ENCODE peak calls at places on chromosomes 2 and 18, in eight cellular contexts. One of them, this sample, is unnamed.

GRCh38 chr18:24490545-24490944 is 30.1 kb downstream of the HRH4 start:
- DNase-seq in IMR-90: peak; percentile 9
- DNase-seq in cardiac muscle cell: no peak
- DNase-seq in astrocyte: no peak
- DNase-seq in adrenal gland: no peak
- DNase-seq in CD8-positive, alpha-beta memory T cell: no peak
- DNase-seq in pancreas: no peak
- DNase-seq in sigmoid colon: no peak
- DNase-seq in this sample: no peak

GRCh38 chr2:128308284-128308731 is 10.4 kb downstream of the HS6ST1 start:
- DNase-seq in IMR-90: no peak
- DNase-seq in cardiac muscle cell: no peak
- DNase-seq in astrocyte: no peak
- DNase-seq in adrenal gland: peak; percentile 53
- DNase-seq in CD8-positive, alpha-beta memory T cell: peak; percentile 38
- DNase-seq in pancreas: peak; percentile 43
- DNase-seq in sigmoid colon: peak; percentile 73
- DNase-seq in this sample: no peak

GRCh38 chr2:134819334-134819733 is 19.1 kb upstream of the ACMSD start:
- DNase-seq in IMR-90: peak; percentile 74
- DNase-seq in cardiac muscle cell: no peak
- DNase-seq in astrocyte: peak; percentile 78
- DNase-seq in adrenal gland: no peak
- DNase-seq in CD8-positive, alpha-beta memory T cell: no peak
- DNase-seq in pancreas: no peak
- DNase-seq in sigmoid colon: no peak
- DNase-seq in this sample: no peak

GRCh38 chr2:18425186-18425585 is 135.3 kb downstream of the RDH14 start:
- DNase-seq in IMR-90: no peak
- DNase-seq in cardiac muscle cell: no peak
- DNase-seq in astrocyte: no peak
- DNase-seq in adrenal gland: no peak
- DNase-seq in CD8-positive, alpha-beta memory T cell: no peak
- DNase-seq in pancreas: no peak
- DNase-seq in sigmoid colon: no peak
- DNase-seq in this sample: no peak

GRCh38 chr18:48575658-48576453 is 37.0 kb downstream of the CTIF start:
- DNase-seq in IMR-90: no peak
- DNase-seq in cardiac muscle cell: no peak
- DNase-seq in astrocyte: peak; percentile 44
- DNase-seq in adrenal gland: no peak
- DNase-seq in CD8-positive, alpha-beta memory T cell: no peak
- DNase-seq in pancreas: no peak
- DNase-seq in sigmoid colon: no peak
- DNase-seq in this sample: no peak

GRCh38 chr2:219248845-219249202 is 3.5 kb downstream of the STK16 start:
- DNase-seq in IMR-90: no peak
- DNase-seq in cardiac muscle cell: no peak
- DNase-seq in astrocyte: no peak
- DNase-seq in adrenal gland: no peak
- DNase-seq in CD8-positive, alpha-beta memory T cell: no peak
- DNase-seq in pancreas: no peak
- DNase-seq in sigmoid colon: no peak
- DNase-seq in this sample: no peak

GRCh38 chr2:218615868-218616315 is 8.2 kb downstream of the PLCD4 start:
- DNase-seq in IMR-90: no peak
- DNase-seq in cardiac muscle cell: no peak
- DNase-seq in astrocyte: no peak
- DNase-seq in adrenal gland: no peak
- DNase-seq in CD8-positive, alpha-beta memory T cell: no peak
- DNase-seq in pancreas: no peak
- DNase-seq in sigmoid colon: peak; percentile 91
- DNase-seq in this sample: no peak

GRCh38 chr2:138974651-138975050 is 194.5 kb upstream of the NXPH2 start:
- DNase-seq in IMR-90: no peak
- DNase-seq in cardiac muscle cell: no peak
- DNase-seq in astrocyte: peak; percentile 85
- DNase-seq in adrenal gland: no peak
- DNase-seq in CD8-positive, alpha-beta memory T cell: no peak
- DNase-seq in pancreas: no peak
- DNase-seq in sigmoid colon: no peak
- DNase-seq in this sample: no peak

GRCh38 chr2:36677386-36677785 is 19.1 kb upstream of the VIT start:
- DNase-seq in IMR-90: no peak
- DNase-seq in cardiac muscle cell: no peak
- DNase-seq in astrocyte: no peak
- DNase-seq in adrenal gland: no peak
- DNase-seq in CD8-positive, alpha-beta memory T cell: no peak
- DNase-seq in pancreas: no peak
- DNase-seq in sigmoid colon: no peak
- DNase-seq in this sample: no peak

GRCh38 chr18:28136071-28136470 is 40.9 kb downstream of the CDH2 start:
- DNase-seq in IMR-90: no peak
- DNase-seq in cardiac muscle cell: no peak
- DNase-seq in astrocyte: peak; percentile 67
- DNase-seq in adrenal gland: no peak
- DNase-seq in CD8-positive, alpha-beta memory T cell: no peak
- DNase-seq in pancreas: no peak
- DNase-seq in sigmoid colon: no peak
- DNase-seq in this sample: no peak

GRCh38 chr2:232592687-232593407 is 40.6 kb upstream of the EFHD1 start:
- DNase-seq in IMR-90: peak; percentile 82
- DNase-seq in cardiac muscle cell: no peak
- DNase-seq in astrocyte: peak; percentile 87
- DNase-seq in adrenal gland: peak; percentile 45
- DNase-seq in CD8-positive, alpha-beta memory T cell: no peak
- DNase-seq in pancreas: no peak
- DNase-seq in sigmoid colon: no peak
- DNase-seq in this sample: no peak

GRCh38 chr2:219452361-219453317 is 18.0 kb downstream of the SPEG start:
- DNase-seq in IMR-90: peak; percentile 95
- DNase-seq in cardiac muscle cell: no peak
- DNase-seq in astrocyte: peak; percentile 97
- DNase-seq in adrenal gland: no peak
- DNase-seq in CD8-positive, alpha-beta memory T cell: no peak
- DNase-seq in pancreas: no peak
- DNase-seq in sigmoid colon: peak; percentile 95
- DNase-seq in this sample: no peak

GRCh38 chr2:240877460-240878340 is 9.1 kb downstream of the AGXT start:
- DNase-seq in IMR-90: no peak
- DNase-seq in cardiac muscle cell: no peak
- DNase-seq in astrocyte: no peak
- DNase-seq in adrenal gland: no peak
- DNase-seq in CD8-positive, alpha-beta memory T cell: no peak
- DNase-seq in pancreas: no peak
- DNase-seq in sigmoid colon: no peak
- DNase-seq in this sample: no peak

GRCh38 chr2:222670191-222671038 is 1.0 kb upstream of the MOGAT1 start:
- DNase-seq in IMR-90: no peak
- DNase-seq in cardiac muscle cell: no peak
- DNase-seq in astrocyte: no peak
- DNase-seq in adrenal gland: no peak
- DNase-seq in CD8-positive, alpha-beta memory T cell: no peak
- DNase-seq in pancreas: no peak
- DNase-seq in sigmoid colon: no peak
- DNase-seq in this sample: no peak

GRCh38 chr2:222673273-222673672 is 1.8 kb downstream of the MOGAT1 start:
- DNase-seq in IMR-90: no peak
- DNase-seq in cardiac muscle cell: no peak
- DNase-seq in astrocyte: no peak
- DNase-seq in adrenal gland: no peak
- DNase-seq in CD8-positive, alpha-beta memory T cell: no peak
- DNase-seq in pancreas: no peak
- DNase-seq in sigmoid colon: no peak
- DNase-seq in this sample: no peak

GRCh38 chr2:222672068-222672401 is 577 bp downstream of the MOGAT1 start:
- DNase-seq in IMR-90: no peak
- DNase-seq in cardiac muscle cell: no peak
- DNase-seq in astrocyte: no peak
- DNase-seq in adrenal gland: no peak
- DNase-seq in CD8-positive, alpha-beta memory T cell: no peak
- DNase-seq in pancreas: no peak
- DNase-seq in sigmoid colon: no peak
- DNase-seq in this sample: no peak

GRCh38 chr2:222669353-222669752 is 2.1 kb upstream of the MOGAT1 start:
- DNase-seq in IMR-90: no peak
- DNase-seq in cardiac muscle cell: no peak
- DNase-seq in astrocyte: no peak
- DNase-seq in adrenal gland: no peak
- DNase-seq in CD8-positive, alpha-beta memory T cell: no peak
- DNase-seq in pancreas: no peak
- DNase-seq in sigmoid colon: no peak
- DNase-seq in this sample: no peak

DNA sequence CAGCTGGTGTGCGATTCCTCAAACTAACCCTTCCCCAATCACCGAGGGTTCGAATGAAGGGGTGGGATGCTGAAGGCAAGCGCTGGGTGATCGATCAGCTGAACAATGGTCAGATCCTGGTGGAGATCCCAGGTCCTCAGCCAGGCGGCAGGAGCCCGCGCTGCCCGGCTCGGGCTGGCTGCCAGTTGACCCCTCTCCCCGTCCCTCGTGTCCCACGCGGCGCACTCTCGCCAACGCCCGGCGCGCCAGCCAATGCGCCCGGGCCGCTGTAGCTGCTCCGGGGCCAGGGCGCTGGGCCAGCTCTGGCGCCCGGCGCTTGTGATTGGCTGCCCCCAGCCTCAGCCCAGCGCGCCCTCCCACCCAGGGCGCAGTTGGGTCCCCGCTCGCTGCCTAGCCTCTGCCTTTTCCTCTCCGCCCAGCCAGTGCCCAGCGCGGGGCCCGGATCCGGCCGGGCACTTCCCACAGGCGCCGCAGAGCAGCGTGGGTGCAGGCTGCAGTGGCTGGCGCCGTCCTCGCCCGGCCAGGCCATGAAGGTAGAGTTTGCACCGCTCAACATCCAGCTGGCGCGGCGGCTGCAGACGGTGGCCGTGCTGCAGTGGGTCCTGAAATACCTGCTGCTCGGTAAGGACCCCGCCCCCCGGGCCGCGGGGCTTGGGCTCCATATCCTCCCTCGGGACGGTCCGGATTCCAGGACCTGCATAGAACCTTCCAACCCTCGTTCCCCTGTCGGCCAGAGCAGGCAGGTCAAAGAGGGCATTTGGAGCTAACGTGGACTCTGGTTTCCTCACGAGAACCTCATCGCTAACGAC is at the start of gene MOGAT1:
- DNase-seq in IMR-90: no peak
- DNase-seq in cardiac muscle cell: peak; percentile 65
- DNase-seq in astrocyte: no peak
- DNase-seq in adrenal gland: peak; percentile 10
- DNase-seq in CD8-positive, alpha-beta memory T cell: no peak
- DNase-seq in pancreas: peak; percentile 61
- DNase-seq in sigmoid colon: no peak
- DNase-seq in this sample: no peak
- H3K4me3 ChIP-seq in IMR-90: peak within 1 kb of the TSS; percentile 39
- H3K4me3 ChIP-seq in cardiac muscle cell: peak within 1 kb of the TSS; percentile 32
- H3K4me3 ChIP-seq in astrocyte: peak within 1 kb of the TSS; percentile 50
- H3K4me3 ChIP-seq in adrenal gland: peak within 1 kb of the TSS; percentile 35
- H3K4me3 ChIP-seq in CD8-positive, alpha-beta memory T cell: no peak within 1 kb of the TSS
- H3K4me3 ChIP-seq in pancreas: peak within 1 kb of the TSS; percentile 50
- H3K4me3 ChIP-seq in sigmoid colon: peak within 1 kb of the TSS; percentile 47
- H3K4me3 ChIP-seq in this sample: no peak within 1 kb of the TSS

DNA sequence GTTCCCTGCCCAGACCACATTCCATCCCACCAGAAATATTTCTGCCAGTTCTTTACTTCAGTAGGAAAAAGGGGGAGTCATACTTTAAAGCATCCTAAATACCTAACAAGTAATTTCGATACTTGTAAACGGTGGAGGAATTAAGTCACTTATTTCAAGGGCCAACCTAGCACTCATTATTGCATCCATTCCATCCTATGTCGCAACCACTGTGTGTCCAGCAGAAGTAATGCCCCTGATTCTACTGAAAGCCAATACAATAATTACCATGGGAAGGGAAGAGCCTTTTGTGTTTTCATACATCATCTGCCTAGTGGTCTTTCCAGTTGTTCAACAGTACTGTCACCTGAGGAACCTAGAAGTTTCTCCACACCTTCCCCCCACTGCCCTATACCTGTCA is 12.5 kb downstream of the SERPINB8 start:
- DNase-seq in IMR-90: no peak
- DNase-seq in cardiac muscle cell: no peak
- DNase-seq in astrocyte: no peak
- DNase-seq in adrenal gland: no peak
- DNase-seq in CD8-positive, alpha-beta memory T cell: no peak
- DNase-seq in pancreas: no peak
- DNase-seq in sigmoid colon: no peak
- DNase-seq in this sample: no peak
- H3K36me3 ChIP-seq in IMR-90: peaks cover 23% of the 10 kb centered on the region
- H3K36me3 ChIP-seq in cardiac muscle cell: no peaks in the 10 kb centered on the region
- H3K36me3 ChIP-seq in astrocyte: peaks cover 39% of the 10 kb centered on the region
- H3K36me3 ChIP-seq in adrenal gland: no peaks in the 10 kb centered on the region
- H3K36me3 ChIP-seq in CD8-positive, alpha-beta memory T cell: peaks cover 8% of the 10 kb centered on the region
- H3K36me3 ChIP-seq in pancreas: no peaks in the 10 kb centered on the region
- H3K36me3 ChIP-seq in sigmoid colon: peaks cover 20% of the 10 kb centered on the region
- H3K36me3 ChIP-seq in this sample: peaks cover 36% of the 10 kb centered on the region

DNA sequence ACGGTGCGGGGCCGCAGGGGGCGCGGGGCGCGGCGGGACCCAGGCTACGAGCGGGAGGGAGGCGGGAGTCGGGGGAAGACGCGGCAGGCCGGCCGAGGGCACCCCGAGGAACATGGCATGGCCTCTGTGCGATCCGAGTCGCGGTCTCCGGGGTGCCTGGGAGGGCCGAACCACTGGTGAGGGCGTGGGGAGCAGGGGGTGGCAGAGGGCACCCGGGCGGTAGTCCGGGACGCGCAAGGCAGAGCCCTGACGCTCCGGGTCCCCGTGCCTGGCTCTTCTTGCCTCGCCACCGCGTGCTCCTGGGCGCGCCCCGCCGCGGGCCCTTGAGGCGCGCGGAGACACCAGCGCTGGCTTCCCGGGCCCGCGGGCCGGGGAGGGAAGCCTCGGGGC is 4.2 kb downstream of the SOX11 start:
- DNase-seq in IMR-90: peak; percentile 27
- DNase-seq in cardiac muscle cell: peak; percentile 64
- DNase-seq in astrocyte: peak; percentile 17
- DNase-seq in adrenal gland: no peak
- DNase-seq in CD8-positive, alpha-beta memory T cell: no peak
- DNase-seq in pancreas: no peak
- DNase-seq in sigmoid colon: no peak
- DNase-seq in this sample: peak; percentile 61
- H3K4me3 ChIP-seq in IMR-90: peak overlapping the region; percentile 79
- H3K4me3 ChIP-seq in cardiac muscle cell: peak overlapping the region; percentile 91
- H3K4me3 ChIP-seq in astrocyte: peak overlapping the region; percentile 98
- H3K4me3 ChIP-seq in adrenal gland: peak overlapping the region; percentile 32
- H3K4me3 ChIP-seq in CD8-positive, alpha-beta memory T cell: no peak overlapping the region
- H3K4me3 ChIP-seq in pancreas: peak overlapping the region; percentile 29
- H3K4me3 ChIP-seq in sigmoid colon: peak overlapping the region; percentile 55
- H3K4me3 ChIP-seq in this sample: no peak overlapping the region

DNA sequence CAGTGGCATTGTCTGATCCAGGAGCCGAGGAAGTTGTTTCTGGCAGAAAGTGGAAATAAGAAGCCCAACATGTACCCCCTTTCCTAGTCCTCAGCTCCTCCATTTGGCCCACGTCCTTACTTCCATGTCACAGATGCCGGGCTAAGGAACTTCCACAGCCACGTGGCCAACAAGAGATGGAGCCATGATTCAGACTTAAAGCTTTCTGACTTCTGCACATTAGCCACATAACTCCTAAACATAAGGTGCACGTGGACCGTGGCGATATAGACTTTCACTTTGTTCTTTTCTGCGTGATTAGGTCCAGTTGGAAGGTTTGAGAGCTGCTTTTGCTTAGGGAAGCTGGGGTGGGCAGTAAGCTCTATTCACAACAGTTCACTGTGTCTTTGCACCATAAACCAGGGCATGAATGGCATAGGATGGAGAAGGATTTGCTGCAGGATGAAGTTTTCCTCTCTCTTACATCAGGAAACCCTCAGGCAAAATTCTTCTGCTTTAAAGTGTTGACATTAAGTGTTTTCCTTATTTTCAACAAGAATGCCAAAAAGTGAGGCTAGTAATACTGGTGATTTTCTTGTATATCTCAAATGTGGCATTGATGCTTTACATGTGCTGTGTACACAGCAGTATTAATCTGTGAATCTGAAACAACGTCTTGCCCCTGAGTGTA is 61.2 kb upstream of the RBM44 start:
- DNase-seq in IMR-90: no peak
- DNase-seq in cardiac muscle cell: no peak
- DNase-seq in astrocyte: no peak
- DNase-seq in adrenal gland: no peak
- DNase-seq in CD8-positive, alpha-beta memory T cell: no peak
- DNase-seq in pancreas: no peak
- DNase-seq in sigmoid colon: no peak
- DNase-seq in this sample: no peak
- H3K36me3 ChIP-seq in IMR-90: peaks cover 24% of the 10 kb centered on the region
- H3K36me3 ChIP-seq in cardiac muscle cell: no peaks in the 10 kb centered on the region
- H3K36me3 ChIP-seq in astrocyte: peaks cover 7% of the 10 kb centered on the region
- H3K36me3 ChIP-seq in adrenal gland: no peaks in the 10 kb centered on the region
- H3K36me3 ChIP-seq in CD8-positive, alpha-beta memory T cell: peaks cover 28% of the 10 kb centered on the region
- H3K36me3 ChIP-seq in pancreas: no peaks in the 10 kb centered on the region
- H3K36me3 ChIP-seq in sigmoid colon: no peaks in the 10 kb centered on the region
- H3K36me3 ChIP-seq in this sample: peaks cover 7% of the 10 kb centered on the region